ENCODE peak calls at places on chromosomes 5 and 9, in six cellular contexts. E is right lobe of liver, O is lung, Y is esophagus squamous epithelium, J is PC-3, Q is Caco-2. L is an unnamed sample. For H3K4me1, the result is how much of the 10 kb centered on the place peaks cover.

GRCh38 chr9:126111556-126111955 is 215.1 kb upstream of the MVB12B start:
- DNase-seq in E (no peak), O (no peak), Y (no peak), J (no peak), Q (peak), L (no peak)

GRCh38 chr5:16855475-16855874 is 80.6 kb downstream of the MYO10 start:
- DNase-seq in E (no peak), O (no peak), Y (no peak), J (peak), Q (no peak), L (no peak)

GRCh38 chr5:15446552-15446951 is 53.4 kb upstream of the FBXL7 start:
- DNase-seq in E (no peak), O (no peak), Y (no peak), J (no peak), Q (no peak), L (no peak)

GRCh38 chr5:89003563-89004036 is 120.6 kb upstream of the MEF2C start:
- DNase-seq in E (no peak), O (no peak), Y (no peak), J (no peak), Q (no peak), L (no peak)

GRCh38 chr9:99713838-99714306 is 107.8 kb upstream of the NR4A3 start:
- DNase-seq in E (no peak), O (no peak), Y (no peak), J (peak), Q (no peak), L (no peak)

GRCh38 chr5:163631846-163632245 is 126.4 kb downstream of the MAT2B start:
- DNase-seq in E (no peak), O (no peak), Y (no peak), J (no peak), Q (no peak), L (no peak)

GRCh38 chr9:76153372-76153771 is 240.9 kb downstream of the RFK start:
- DNase-seq in E (no peak), O (no peak), Y (no peak), J (no peak), Q (no peak), L (no peak)

GRCh38 chr9:109498195-109499060 is at the start of gene PTPN3:
- DNase-seq in E (peak), O (no peak), Y (no peak), J (peak), Q (no peak), L (no peak)

GRCh38 chr5:132821791-132822190 is 8.7 kb downstream of the SHROOM1 start:
- DNase-seq in E (no peak), O (no peak), Y (no peak), J (no peak), Q (no peak), L (no peak)

GRCh38 chr5:96624631-96625030 is 37.5 kb upstream of the CAST start:
- DNase-seq in E (no peak), O (no peak), Y (no peak), J (no peak), Q (no peak), L (no peak)

GRCh38 chr9:6827370-6827949 is 69.7 kb downstream of the KDM4C start:
- DNase-seq in E (no peak), O (no peak), Y (no peak), J (peak), Q (no peak), L (no peak)

GRCh38 chr5:149325166-149325735 is 20.0 kb upstream of the GRPEL2 start:
- DNase-seq in E (no peak), O (no peak), Y (no peak), J (no peak), Q (no peak), L (no peak)

GRCh38 chr9:136255896-136256890 is 10.6 kb upstream of the QSOX2 start:
- DNase-seq in E (no peak), O (no peak), Y (no peak), J (peak), Q (no peak), L (no peak)

GRCh38 chr5:138986186-138986775 is 111.1 kb upstream of the LRRTM2 start:
- DNase-seq in E (no peak), O (no peak), Y (no peak), J (peak), Q (no peak), L (no peak)

GRCh38 chr5:78611161-78611605 is 37.4 kb downstream of the LHFPL2 start:
- DNase-seq in E (no peak), O (no peak), Y (no peak), J (no peak), Q (peak), L (no peak)

GRCh38 chr5:124180523-124181461 is 565.6 kb downstream of the ZNF608 start:
- DNase-seq in E (no peak), O (no peak), Y (no peak), J (no peak), Q (no peak), L (no peak)

GRCh38 chr5:176533894-176534611 is 3.1 kb downstream of the RNF44 start:
- DNase-seq in E (peak), O (no peak), Y (no peak), J (peak), Q (no peak), L (peak)

GRCh38 chr9:133737071-133737773 is 930 bp downstream of the SARDH start:
- DNase-seq in E (no peak), O (no peak), Y (no peak), J (no peak), Q (peak), L (no peak)

GRCh38 chr5:148730955-148731898 is 76.9 kb upstream of the HTR4 start:
- DNase-seq in E (peak), O (peak), Y (no peak), J (peak), Q (peak), L (peak)

GRCh38 chr5:158880514-158881001 is 219.2 kb downstream of the EBF1 start:
- DNase-seq in E (no peak), O (no peak), Y (no peak), J (peak), Q (no peak), L (no peak)

GRCh38 chr5:141637266-141637692 is 482 bp downstream of the RELL2 start:
- DNase-seq in E (no peak), O (no peak), Y (no peak), J (no peak), Q (no peak), L (no peak)

GRCh38 chr9:122402403-122403268 is 31.8 kb downstream of the PTGS1 start:
- DNase-seq in E (no peak), O (no peak), Y (no peak), J (peak), Q (no peak), L (no peak)

GRCh38 chr5:124104813-124105212 is 592.8 kb downstream of the CSNK1G3 start:
- DNase-seq in E (no peak), O (no peak), Y (no peak), J (no peak), Q (no peak), L (peak)

GRCh38 chr9:15469406-15469805 is 41.4 kb downstream of the PSIP1 start:
- DNase-seq in E (no peak), O (no peak), Y (no peak), J (no peak), Q (no peak), L (no peak)

GRCh38 chr9:96154081-96154480 is 147.9 kb downstream of the HSD17B3 start:
- DNase-seq in E (no peak), O (no peak), Y (no peak), J (no peak), Q (no peak), L (no peak)

GRCh38 chr9:37678789-37679273 is 28.1 kb downstream of the FRMPD1 start:
- DNase-seq in E (no peak), O (no peak), Y (no peak), J (no peak), Q (no peak), L (no peak)

GRCh38 chr5:62650197-62650596 is 71.6 kb downstream of the LRRC70 start:
- DNase-seq in E (no peak), O (no peak), Y (no peak), J (no peak), Q (no peak), L (no peak)

GRCh38 chr5:126178521-126178920 is 244.7 kb upstream of the GRAMD2B start:
- DNase-seq in E (no peak), O (no peak), Y (no peak), J (no peak), Q (no peak), L (no peak)

GRCh38 chr9:114691046-114691955 is 9.3 kb upstream of the TEX48 start:
- DNase-seq in E (no peak), O (no peak), Y (no peak), J (peak), Q (no peak), L (no peak)

GRCh38 chr9:94014066-94014654 is 59.0 kb upstream of the BARX1 start:
- DNase-seq in E (no peak), O (no peak), Y (no peak), J (peak), Q (no peak), L (no peak)

DNA sequence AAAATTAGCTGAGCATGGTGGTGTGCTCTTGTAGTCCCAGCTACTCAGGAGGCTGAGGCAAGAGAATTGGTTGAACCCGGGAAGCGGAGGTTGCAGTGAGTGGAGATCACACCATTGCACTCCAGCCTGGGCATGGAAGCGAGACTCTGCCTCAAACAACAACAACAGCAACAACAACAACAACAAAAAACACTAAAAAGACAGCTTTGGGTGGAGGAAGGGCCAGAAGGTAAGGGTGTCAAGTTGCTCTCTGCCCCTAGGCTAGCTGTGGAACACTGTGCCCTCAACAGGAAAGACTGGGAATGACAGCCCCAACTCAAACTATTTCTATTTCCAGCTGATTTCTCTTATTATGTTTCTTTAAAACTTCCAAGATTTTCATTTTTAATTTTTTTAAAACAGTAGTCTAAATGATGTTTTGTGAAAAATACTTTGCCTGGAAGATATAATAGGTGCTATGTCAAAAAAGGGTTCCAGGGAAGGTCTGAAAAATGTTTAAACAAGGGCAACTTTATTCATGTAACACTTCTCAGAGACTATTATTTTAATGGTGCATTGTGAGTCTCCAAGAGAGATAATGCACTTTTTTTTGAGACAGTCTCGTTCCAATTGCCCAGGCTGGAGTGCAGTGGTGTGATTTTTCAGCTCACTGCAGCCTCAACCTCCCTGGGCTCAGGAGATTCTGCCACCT is 29.9 kb downstream of the CLINT1 start:
- DNase-seq in E (no peak), O (no peak), Y (no peak), J (peak), Q (no peak), L (no peak)
- TF ChIP-seq CTCF in E (peak), O (no peak), Y (no peak), J (peak), Q (peak), L (peak)

GRCh38 chr5:35862126-35862525 is 5.4 kb downstream of the IL7R start:
- DNase-seq in E (no peak), O (no peak), Y (no peak), J (no peak), Q (no peak), L (no peak)
- H3K4me3 ChIP-seq in E (no peak), O (no peak), Y (no peak), J (no peak), Q (no peak), L (no peak)

DNA sequence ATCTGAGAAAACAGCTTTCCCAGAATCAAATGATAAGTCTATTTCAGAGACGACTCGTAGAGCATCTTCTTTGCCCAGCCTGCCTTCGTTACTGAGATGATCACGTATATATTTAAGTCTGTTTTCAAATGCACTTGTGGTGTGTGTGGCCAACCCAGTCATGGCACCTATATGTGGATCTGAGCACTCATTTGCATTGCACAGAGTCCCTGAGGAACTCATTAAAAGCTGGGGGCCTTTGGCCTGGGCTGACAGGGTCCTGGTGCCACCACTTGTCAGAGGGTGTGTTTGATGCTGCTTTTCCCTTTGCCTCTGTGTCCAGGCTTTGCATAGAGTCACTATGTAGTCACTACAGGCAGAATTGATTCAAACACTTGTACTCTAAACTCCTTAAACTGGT is 17.4 kb upstream of the DMRT3 start:
- DNase-seq in E (no peak), O (no peak), Y (no peak), J (no peak), Q (no peak), L (no peak)
- H3K4me1 ChIP-seq in E (under half), O (under half), Y (under half), J (under half), Q (under half), L (under half)

GRCh38 chr9:123960366-123960765 is 30.4 kb upstream of the DENND1A start:
- DNase-seq in E (no peak), O (no peak), Y (no peak), J (no peak), Q (no peak), L (no peak)
- TF ChIP-seq CTCF in E (peak), O (no peak), Y (no peak), J (peak), Q (no peak), L (no peak)

DNA sequence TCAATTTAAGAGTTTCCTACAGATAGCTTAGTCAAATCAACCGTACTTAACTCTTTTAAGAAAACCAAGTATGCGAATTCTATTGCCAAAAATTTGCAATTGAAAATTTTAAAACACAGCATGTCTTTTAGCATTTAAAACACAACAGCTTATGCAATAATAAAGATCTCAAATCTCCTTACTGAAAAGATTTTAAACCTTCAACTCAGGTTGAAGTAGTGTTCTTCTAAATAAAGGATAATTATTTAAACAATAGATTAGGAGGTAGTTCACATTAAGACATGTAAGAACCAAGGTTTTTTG is 5.5 kb downstream of the NR3C1 start:
- DNase-seq in E (no peak), O (no peak), Y (no peak), J (no peak), Q (no peak), L (no peak)
- H3K4me3 ChIP-seq in E (peak), O (no peak), Y (no peak), J (peak), Q (no peak), L (peak)

L was measured in left ventricle myocardium inferior.